ENCODE peak calls at places on chromosome 11, in six cellular contexts. One of them, this sample, is unnamed.

GRCh38 chr11:70572974-70573260 is 174.6 kb downstream of the CTTN start:
- DNase-seq in heart left ventricle: no peak
- DNase-seq in uterus: no peak
- DNase-seq in GM12878: no peak
- DNase-seq in upper lobe of left lung: peak; percentile 48
- DNase-seq in IMR-90: no peak
- DNase-seq in this sample: no peak

GRCh38 chr11:119078675-119079420 is 5.8 kb upstream of the HMBS start:
- DNase-seq in uterus: no peak
- DNase-seq in IMR-90: no peak
- DNase-seq in GM12878: no peak
- DNase-seq in upper lobe of left lung: no peak
- DNase-seq in heart left ventricle: no peak
- DNase-seq in this sample: no peak

GRCh38 chr11:16610738-16611388 is 127.6 kb upstream of the C11orf58 start:
- DNase-seq in heart left ventricle: no peak
- DNase-seq in uterus: no peak
- DNase-seq in GM12878: no peak
- DNase-seq in IMR-90: no peak
- DNase-seq in upper lobe of left lung: peak; percentile 63
- DNase-seq in this sample: no peak

GRCh38 chr11:87431386-87431785 is 393.7 kb downstream of the TMEM135 start:
- DNase-seq in upper lobe of left lung: no peak
- DNase-seq in uterus: no peak
- DNase-seq in heart left ventricle: no peak
- DNase-seq in IMR-90: no peak
- DNase-seq in GM12878: no peak
- DNase-seq in this sample: peak; percentile 5

GRCh38 chr11:98701541-98701940 is 319.2 kb upstream of the CNTN5 start:
- DNase-seq in uterus: no peak
- DNase-seq in heart left ventricle: no peak
- DNase-seq in GM12878: no peak
- DNase-seq in upper lobe of left lung: no peak
- DNase-seq in IMR-90: no peak
- DNase-seq in this sample: no peak

GRCh38 chr11:82577246-82577645 is 156.4 kb downstream of the FAM181B start:
- DNase-seq in heart left ventricle: no peak
- DNase-seq in upper lobe of left lung: no peak
- DNase-seq in IMR-90: no peak
- DNase-seq in uterus: no peak
- DNase-seq in GM12878: no peak
- DNase-seq in this sample: no peak

GRCh38 chr11:12552677-12553076 is 121.5 kb upstream of the TEAD1 start:
- DNase-seq in uterus: peak; percentile 66
- DNase-seq in upper lobe of left lung: no peak
- DNase-seq in IMR-90: peak; percentile 90
- DNase-seq in GM12878: no peak
- DNase-seq in heart left ventricle: peak; percentile 45
- DNase-seq in this sample: no peak

GRCh38 chr11:61526956-61527731 is 18.6 kb downstream of the LRRC10B start:
- DNase-seq in upper lobe of left lung: no peak
- DNase-seq in uterus: no peak
- DNase-seq in GM12878: no peak
- DNase-seq in IMR-90: no peak
- DNase-seq in heart left ventricle: no peak
- DNase-seq in this sample: no peak

GRCh38 chr11:3836903-3837302 is 3.9 kb downstream of the RHOG start:
- DNase-seq in heart left ventricle: peak; percentile 73
- DNase-seq in upper lobe of left lung: no peak
- DNase-seq in GM12878: no peak
- DNase-seq in IMR-90: no peak
- DNase-seq in uterus: no peak
- DNase-seq in this sample: peak; percentile 30

GRCh38 chr11:2804701-2805387 is 80.7 kb downstream of the CDKN1C start:
- DNase-seq in uterus: peak; percentile 16
- DNase-seq in upper lobe of left lung: peak; percentile 38
- DNase-seq in heart left ventricle: peak; percentile 76
- DNase-seq in GM12878: no peak
- DNase-seq in IMR-90: no peak
- DNase-seq in this sample: peak; percentile 28

GRCh38 chr11:63535734-63536133 is 874 bp upstream of the PLAAT4 start:
- DNase-seq in GM12878: no peak
- DNase-seq in heart left ventricle: no peak
- DNase-seq in uterus: no peak
- DNase-seq in upper lobe of left lung: no peak
- DNase-seq in IMR-90: no peak
- DNase-seq in this sample: no peak

GRCh38 chr11:104653011-104653806 is 245.1 kb downstream of the CASP12 start:
- DNase-seq in IMR-90: no peak
- DNase-seq in uterus: no peak
- DNase-seq in upper lobe of left lung: no peak
- DNase-seq in heart left ventricle: peak; percentile 23
- DNase-seq in GM12878: no peak
- DNase-seq in this sample: no peak

GRCh38 chr11:86003654-86004053 is 65.2 kb downstream of the PICALM start:
- DNase-seq in uterus: no peak
- DNase-seq in upper lobe of left lung: no peak
- DNase-seq in GM12878: no peak
- DNase-seq in heart left ventricle: no peak
- DNase-seq in IMR-90: no peak
- DNase-seq in this sample: no peak

GRCh38 chr11:69328231-69328630 is 34.3 kb downstream of the MYEOV start:
- DNase-seq in IMR-90: no peak
- DNase-seq in upper lobe of left lung: no peak
- DNase-seq in GM12878: no peak
- DNase-seq in heart left ventricle: no peak
- DNase-seq in uterus: no peak
- DNase-seq in this sample: no peak

GRCh38 chr11:73200256-73200655 is 17.8 kb upstream of the P2RY2 start:
- DNase-seq in heart left ventricle: no peak
- DNase-seq in GM12878: no peak
- DNase-seq in upper lobe of left lung: no peak
- DNase-seq in IMR-90: no peak
- DNase-seq in uterus: no peak
- DNase-seq in this sample: peak; percentile 6

GRCh38 chr11:94493146-94493442 is 550 bp downstream of the MRE11 start:
- DNase-seq in upper lobe of left lung: no peak
- DNase-seq in IMR-90: no peak
- DNase-seq in GM12878: no peak
- DNase-seq in uterus: no peak
- DNase-seq in heart left ventricle: no peak
- DNase-seq in this sample: no peak

GRCh38 chr11:29343465-29344333 is 673.1 kb downstream of the KCNA4 start:
- DNase-seq in upper lobe of left lung: no peak
- DNase-seq in uterus: peak; percentile 17
- DNase-seq in IMR-90: peak; percentile 34
- DNase-seq in heart left ventricle: peak; percentile 30
- DNase-seq in GM12878: no peak
- DNase-seq in this sample: no peak

GRCh38 chr11:95925011-95925410 is 1.1 kb upstream of the MTMR2 start:
- DNase-seq in heart left ventricle: no peak
- DNase-seq in uterus: no peak
- DNase-seq in upper lobe of left lung: no peak
- DNase-seq in IMR-90: peak; percentile 34
- DNase-seq in GM12878: no peak
- DNase-seq in this sample: no peak

GRCh38 chr11:86396403-86396802 is 21.7 kb downstream of the CCDC81 start:
- DNase-seq in GM12878: no peak
- DNase-seq in uterus: no peak
- DNase-seq in heart left ventricle: no peak
- DNase-seq in upper lobe of left lung: no peak
- DNase-seq in IMR-90: peak; percentile 84
- DNase-seq in this sample: no peak

DNA sequence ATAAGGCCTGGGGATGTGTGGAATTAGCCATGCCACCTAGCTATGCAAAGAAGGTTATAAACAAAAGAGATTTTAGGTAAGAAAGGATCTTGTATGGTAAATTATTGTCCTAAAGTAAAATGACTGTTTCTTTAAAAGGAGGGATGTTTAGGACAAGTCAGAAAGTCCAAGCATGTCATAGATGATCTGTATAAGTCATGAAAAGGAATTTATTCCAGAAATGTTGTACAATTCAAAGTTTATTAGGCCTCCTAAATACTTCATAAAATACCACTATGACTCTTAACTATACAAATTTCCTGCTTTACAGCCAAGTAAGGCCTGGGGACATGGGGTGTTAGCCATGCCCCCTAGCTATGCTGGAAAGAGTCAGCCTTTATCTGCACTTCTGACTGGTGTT is 22.7 kb downstream of the OR5A2 start:
- DNase-seq in uterus: no peak
- DNase-seq in heart left ventricle: no peak
- DNase-seq in upper lobe of left lung: no peak
- DNase-seq in GM12878: no peak
- DNase-seq in IMR-90: no peak
- DNase-seq in this sample: no peak
- H3K9me3 ChIP-seq in uterus: no peaks in the 10 kb centered on the region
- H3K9me3 ChIP-seq in heart left ventricle: peaks cover 15% of the 10 kb centered on the region
- H3K9me3 ChIP-seq in upper lobe of left lung: no peaks in the 10 kb centered on the region
- H3K9me3 ChIP-seq in GM12878: peaks cover 2% of the 10 kb centered on the region
- H3K9me3 ChIP-seq in IMR-90: no peaks in the 10 kb centered on the region
- H3K9me3 ChIP-seq in this sample: no peaks in the 10 kb centered on the region

DNA sequence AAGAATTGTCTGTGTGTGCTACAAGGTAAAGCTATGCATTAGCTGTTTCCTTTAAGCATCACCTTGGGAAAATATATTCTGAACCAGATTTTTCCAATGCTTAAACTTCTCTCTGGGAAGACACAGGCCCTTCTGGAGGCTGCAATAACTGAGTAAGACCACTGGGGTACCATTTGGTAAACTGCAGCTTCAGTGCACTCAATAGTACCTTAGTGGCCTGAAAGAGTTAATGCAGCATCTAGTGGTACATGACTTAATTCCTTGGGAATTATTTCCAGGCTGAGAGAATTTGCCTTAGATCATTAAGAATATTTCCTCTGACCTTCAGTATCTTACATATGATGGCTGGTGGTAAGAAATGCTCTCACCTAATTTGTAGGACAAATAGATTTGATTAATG is 727.4 kb downstream of the DLG2 start:
- DNase-seq in uterus: no peak
- DNase-seq in heart left ventricle: no peak
- DNase-seq in IMR-90: peak; percentile 5
- DNase-seq in upper lobe of left lung: no peak
- DNase-seq in GM12878: no peak
- DNase-seq in this sample: no peak
- TF ChIP-seq CTCF in uterus: no peak
- TF ChIP-seq CTCF in heart left ventricle: peak; percentile 27
- TF ChIP-seq CTCF in IMR-90: no peak
- TF ChIP-seq CTCF in upper lobe of left lung: no peak
- TF ChIP-seq CTCF in GM12878: peak; percentile 28
- TF ChIP-seq CTCF in this sample: no peak

GRCh38 chr11:35182317-35182939 is 43.5 kb downstream of the CD44 start:
- DNase-seq in upper lobe of left lung: no peak
- DNase-seq in heart left ventricle: no peak
- DNase-seq in uterus: no peak
- DNase-seq in GM12878: peak; percentile 52
- DNase-seq in IMR-90: no peak
- DNase-seq in this sample: no peak
- TF ChIP-seq POLR2A in upper lobe of left lung: no peak
- TF ChIP-seq POLR2A in heart left ventricle: no peak
- TF ChIP-seq POLR2A in uterus: no peak
- TF ChIP-seq POLR2A in GM12878: no peak
- TF ChIP-seq POLR2A in IMR-90: no peak
- TF ChIP-seq POLR2A in this sample: no peak

GRCh38 chr11:76004400-76004799 is 189.4 kb downstream of the UVRAG start:
- DNase-seq in uterus: no peak
- DNase-seq in IMR-90: no peak
- DNase-seq in GM12878: no peak
- DNase-seq in upper lobe of left lung: no peak
- DNase-seq in heart left ventricle: no peak
- DNase-seq in this sample: no peak

GRCh38 chr11:76010051-76010450 is 195.0 kb downstream of the UVRAG start:
- DNase-seq in heart left ventricle: no peak
- DNase-seq in upper lobe of left lung: no peak
- DNase-seq in uterus: no peak
- DNase-seq in GM12878: no peak
- DNase-seq in IMR-90: no peak
- DNase-seq in this sample: no peak

GRCh38 chr11:76005746-76006145 is 190.7 kb downstream of the UVRAG start:
- DNase-seq in upper lobe of left lung: no peak
- DNase-seq in heart left ventricle: no peak
- DNase-seq in uterus: no peak
- DNase-seq in IMR-90: no peak
- DNase-seq in GM12878: no peak
- DNase-seq in this sample: no peak

GRCh38 chr11:76007179-76007578 is 192.2 kb downstream of the UVRAG start:
- DNase-seq in GM12878: no peak
- DNase-seq in upper lobe of left lung: no peak
- DNase-seq in uterus: no peak
- DNase-seq in heart left ventricle: no peak
- DNase-seq in IMR-90: peak; percentile 50
- DNase-seq in this sample: no peak

DNA sequence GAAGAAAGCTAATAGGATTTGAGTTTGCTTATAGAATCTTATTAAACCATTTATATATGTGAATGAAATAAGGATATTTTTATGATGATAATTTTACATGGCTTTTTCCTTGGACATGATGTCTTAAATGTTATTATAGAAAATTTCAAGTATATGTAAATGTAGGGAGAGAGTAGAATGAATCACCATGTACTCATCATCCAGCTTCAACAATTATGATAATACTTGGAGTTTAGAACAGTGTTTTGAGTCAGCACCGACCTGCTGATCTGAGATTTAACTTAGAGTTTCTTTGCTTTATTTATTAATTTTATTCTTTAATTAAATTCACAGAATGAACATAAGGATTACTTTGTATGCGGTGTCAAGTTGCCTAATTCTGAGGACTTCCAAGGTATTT is 193.5 kb downstream of the UVRAG start:
- DNase-seq in heart left ventricle: no peak
- DNase-seq in IMR-90: peak; percentile 84
- DNase-seq in uterus: no peak
- DNase-seq in upper lobe of left lung: no peak
- DNase-seq in GM12878: no peak
- DNase-seq in this sample: no peak
- H3K9me3 ChIP-seq in heart left ventricle: no peaks in the 10 kb centered on the region
- H3K9me3 ChIP-seq in IMR-90: no peaks in the 10 kb centered on the region
- H3K9me3 ChIP-seq in uterus: no peaks in the 10 kb centered on the region
- H3K9me3 ChIP-seq in upper lobe of left lung: no peaks in the 10 kb centered on the region
- H3K9me3 ChIP-seq in GM12878: no peaks in the 10 kb centered on the region
- H3K9me3 ChIP-seq in this sample: no peaks in the 10 kb centered on the region

GRCh38 chr11:125376117-125376516 is 119.9 kb downstream of the FEZ1 start:
- DNase-seq in GM12878: no peak
- DNase-seq in heart left ventricle: peak; percentile 92
- DNase-seq in uterus: peak; percentile 86
- DNase-seq in IMR-90: no peak
- DNase-seq in upper lobe of left lung: no peak
- DNase-seq in this sample: peak; percentile 89
- TF ChIP-seq CTCF in GM12878: no peak
- TF ChIP-seq CTCF in heart left ventricle: no peak
- TF ChIP-seq CTCF in uterus: no peak
- TF ChIP-seq CTCF in IMR-90: no peak
- TF ChIP-seq CTCF in upper lobe of left lung: no peak
- TF ChIP-seq CTCF in this sample: no peak

GRCh38 chr11:66720223-66720898 is 8.7 kb downstream of the SPTBN2 start:
- DNase-seq in heart left ventricle: no peak
- DNase-seq in upper lobe of left lung: no peak
- DNase-seq in IMR-90: peak; percentile 56
- DNase-seq in uterus: no peak
- DNase-seq in GM12878: no peak
- DNase-seq in this sample: no peak
- TF ChIP-seq POLR2A in heart left ventricle: no peak
- TF ChIP-seq POLR2A in upper lobe of left lung: no peak
- TF ChIP-seq POLR2A in IMR-90: no peak
- TF ChIP-seq POLR2A in uterus: no peak
- TF ChIP-seq POLR2A in GM12878: no peak
- TF ChIP-seq POLR2A in this sample: no peak

This sample was measured in gastrocnemius medialis.